ENCODE peak calls at places on chromosome 1, in seven cellular contexts. Z is H9, T is H1, N is neuronal stem cell, O is IMR-90, H is mesenchymal stem cell, E is trophoblast cell. S is an unnamed sample.

GRCh38 chr1:87969040-87969439 is 640.4 kb downstream of the LMO4 start:
- DNase-seq in Z (no peak), T (no peak), N (no peak), O (no peak), H (no peak), E (peak; percentile 13), S (no peak)

GRCh38 chr1:22557341-22557950 is 5.8 kb upstream of the EPHA8 start:
- DNase-seq in Z (no peak), T (no peak), N (no peak), O (no peak), H (no peak), E (no peak), S (no peak)

GRCh38 chr1:37719572-37720195 is 27.4 kb downstream of the CDCA8 start:
- DNase-seq in Z (no peak), T (no peak), N (no peak), O (peak; percentile 10), H (no peak), E (no peak), S (no peak)

GRCh38 chr1:2378956-2379732 is 12.2 kb downstream of the MORN1 start:
- DNase-seq in Z (no peak), T (no peak), N (no peak), O (no peak), H (no peak), E (no peak), S (no peak)

GRCh38 chr1:92599184-92599583 is 112.5 kb upstream of the GFI1 start:
- DNase-seq in Z (no peak), T (no peak), N (no peak), O (peak; percentile 51), H (peak; percentile 35), E (peak; percentile 48), S (peak; percentile 13)

GRCh38 chr1:109762821-109763645 is 690 bp downstream of the EPS8L3 start:
- DNase-seq in Z (no peak), T (no peak), N (no peak), O (peak; percentile 92), H (peak; percentile 95), E (peak; percentile 55), S (no peak)

GRCh38 chr1:86733340-86733739 is 29.0 kb downstream of the SH3GLB1 start:
- DNase-seq in Z (no peak), T (no peak), N (no peak), O (no peak), H (peak; percentile 47), E (no peak), S (no peak)

GRCh38 chr1:57791497-57791896 is 367.6 kb upstream of the DAB1 start:
- DNase-seq in Z (no peak), T (no peak), N (no peak), O (no peak), H (no peak), E (no peak), S (no peak)

GRCh38 chr1:170682159-170682558 is 18.2 kb downstream of the PRRX1 start:
- DNase-seq in Z (no peak), T (no peak), N (no peak), O (peak; percentile 72), H (no peak), E (no peak), S (no peak)

GRCh38 chr1:234862944-234863515 is 253.1 kb upstream of the IRF2BP2 start:
- DNase-seq in Z (no peak), T (no peak), N (no peak), O (peak; percentile 68), H (no peak), E (no peak), S (no peak)

GRCh38 chr1:156897078-156897825 is 3.7 kb downstream of the PEAR1 start:
- DNase-seq in Z (no peak), T (no peak), N (no peak), O (peak; percentile 67), H (peak; percentile 86), E (no peak), S (no peak)

GRCh38 chr1:19070197-19070651 is 113.7 kb upstream of the IFFO2 start:
- DNase-seq in Z (no peak), T (no peak), N (no peak), O (no peak), H (no peak), E (peak; percentile 32), S (peak; percentile 25)

GRCh38 chr1:185679220-185679619 is 55.0 kb upstream of the HMCN1 start:
- DNase-seq in Z (no peak), T (no peak), N (no peak), O (no peak), H (no peak), E (no peak), S (peak; percentile 81)

GRCh38 chr1:185672719-185673360 is 61.4 kb upstream of the HMCN1 start:
- DNase-seq in Z (no peak), T (no peak), N (no peak), O (no peak), H (no peak), E (no peak), S (no peak)

GRCh38 chr1:185670187-185670627 is 64.0 kb upstream of the HMCN1 start:
- DNase-seq in Z (no peak), T (no peak), N (no peak), O (peak; percentile 55), H (peak; percentile 59), E (peak; percentile 65), S (peak; percentile 68)

GRCh38 chr1:185676969-185677368 is 57.2 kb upstream of the HMCN1 start:
- DNase-seq in Z (no peak), T (no peak), N (no peak), O (no peak), H (no peak), E (no peak), S (no peak)

DNA sequence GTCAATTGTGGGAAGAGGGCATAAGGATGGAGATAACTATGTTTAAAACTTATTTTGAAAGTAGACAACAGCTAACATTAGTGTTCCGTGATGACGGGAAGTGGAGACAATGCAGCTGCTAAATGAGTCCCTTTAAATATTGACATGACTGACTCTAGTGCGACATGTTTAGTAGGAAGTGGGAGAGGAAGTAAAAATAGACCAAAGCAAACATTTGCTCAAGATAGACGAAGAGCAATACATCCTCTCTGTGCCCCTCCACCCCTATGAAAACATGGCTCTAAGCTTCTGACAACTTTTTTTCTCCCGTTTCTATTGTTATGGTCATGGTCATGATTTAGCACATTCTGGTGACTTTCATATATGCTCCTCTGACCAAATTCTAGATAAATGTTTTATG is 60.0 kb upstream of the HMCN1 start:
- DNase-seq in Z (no peak), T (no peak), N (no peak), O (no peak), H (no peak), E (no peak), S (no peak)
- H3K27ac ChIP-seq in Z (no peak overlapping the region), T (no peak overlapping the region), N (no peak overlapping the region), O (no peak overlapping the region), H (no peak overlapping the region), E (no peak overlapping the region), S (no peak overlapping the region)

DNA sequence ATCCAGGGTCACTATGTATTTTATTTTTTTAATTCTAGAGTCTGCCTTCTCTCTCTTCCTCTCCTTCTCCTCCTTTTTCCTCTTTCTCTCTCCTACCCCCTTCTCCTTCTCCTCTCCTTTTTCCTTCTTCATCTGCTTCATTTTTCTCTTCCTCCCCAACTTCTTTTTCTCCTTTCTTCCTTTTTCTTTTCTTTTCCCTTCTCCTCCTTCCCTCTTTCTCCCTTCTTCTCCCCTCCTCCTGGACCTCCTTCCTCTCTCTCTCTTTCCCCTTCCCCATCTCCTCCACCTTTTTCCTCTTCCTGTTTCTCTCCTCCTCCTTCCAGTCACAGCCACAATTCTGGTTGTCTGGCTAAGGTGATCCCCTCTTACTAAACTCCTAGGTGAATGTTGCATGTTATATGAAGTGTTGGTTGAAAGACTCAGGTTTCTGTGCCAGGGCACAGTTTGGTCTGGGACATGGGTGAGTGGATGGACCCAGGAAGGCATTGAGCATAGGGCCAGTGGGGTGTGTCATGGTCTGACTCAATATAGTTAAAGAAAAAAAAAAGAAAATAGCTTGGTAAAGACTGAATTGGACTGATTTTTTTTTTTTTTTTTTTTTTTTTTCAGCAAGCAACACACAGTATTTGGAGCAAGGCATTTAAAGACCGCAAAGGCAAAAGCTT is 266.9 kb downstream of the TGFB2 start:
- DNase-seq in Z (no peak), T (no peak), N (no peak), O (no peak), H (no peak), E (no peak), S (no peak)
- H3K18ac ChIP-seq in Z (no peak overlapping the region), T (peak overlapping the region; percentile 28), N (no peak overlapping the region), O (no peak overlapping the region), H (no peak overlapping the region), E (no peak overlapping the region), S (no peak overlapping the region)

GRCh38 chr1:64549464-64550239 is 79.7 kb downstream of the CACHD1 start:
- DNase-seq in Z (no peak), T (no peak), N (no peak), O (no peak), H (no peak), E (no peak), S (no peak)

GRCh38 chr1:64555947-64556346 is 86.0 kb downstream of the CACHD1 start:
- DNase-seq in Z (no peak), T (no peak), N (no peak), O (no peak), H (no peak), E (no peak), S (no peak)

GRCh38 chr1:64550946-64551345 is 81.0 kb downstream of the CACHD1 start:
- DNase-seq in Z (no peak), T (no peak), N (no peak), O (no peak), H (no peak), E (no peak), S (no peak)

GRCh38 chr1:64550505-64550904 is 80.6 kb downstream of the CACHD1 start:
- DNase-seq in Z (no peak), T (no peak), N (no peak), O (no peak), H (no peak), E (no peak), S (no peak)

DNA sequence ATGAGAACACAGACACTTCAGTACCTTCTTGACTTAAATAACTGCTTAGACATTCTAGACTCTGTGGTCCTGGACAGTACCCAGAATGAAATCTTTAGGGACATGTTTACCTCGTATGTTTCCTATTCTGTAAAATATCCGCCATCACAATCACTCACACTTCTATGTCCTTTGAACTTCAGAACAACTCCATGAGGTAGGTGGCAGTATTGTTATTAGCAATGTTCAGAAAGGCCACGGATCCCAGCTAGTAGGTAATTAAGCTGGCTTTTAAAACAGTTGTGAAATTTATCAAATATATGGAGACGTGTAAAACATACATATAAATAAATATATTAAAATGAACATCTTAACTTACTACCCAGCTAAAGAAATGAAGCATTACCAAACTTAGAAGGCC is 83.4 kb downstream of the CACHD1 start:
- DNase-seq in Z (no peak), T (no peak), N (no peak), O (no peak), H (no peak), E (peak; percentile 12), S (no peak)
- H3K27ac ChIP-seq in Z (no peak overlapping the region), T (no peak overlapping the region), N (no peak overlapping the region), O (no peak overlapping the region), H (no peak overlapping the region), E (no peak overlapping the region), S (no peak overlapping the region)

DNA sequence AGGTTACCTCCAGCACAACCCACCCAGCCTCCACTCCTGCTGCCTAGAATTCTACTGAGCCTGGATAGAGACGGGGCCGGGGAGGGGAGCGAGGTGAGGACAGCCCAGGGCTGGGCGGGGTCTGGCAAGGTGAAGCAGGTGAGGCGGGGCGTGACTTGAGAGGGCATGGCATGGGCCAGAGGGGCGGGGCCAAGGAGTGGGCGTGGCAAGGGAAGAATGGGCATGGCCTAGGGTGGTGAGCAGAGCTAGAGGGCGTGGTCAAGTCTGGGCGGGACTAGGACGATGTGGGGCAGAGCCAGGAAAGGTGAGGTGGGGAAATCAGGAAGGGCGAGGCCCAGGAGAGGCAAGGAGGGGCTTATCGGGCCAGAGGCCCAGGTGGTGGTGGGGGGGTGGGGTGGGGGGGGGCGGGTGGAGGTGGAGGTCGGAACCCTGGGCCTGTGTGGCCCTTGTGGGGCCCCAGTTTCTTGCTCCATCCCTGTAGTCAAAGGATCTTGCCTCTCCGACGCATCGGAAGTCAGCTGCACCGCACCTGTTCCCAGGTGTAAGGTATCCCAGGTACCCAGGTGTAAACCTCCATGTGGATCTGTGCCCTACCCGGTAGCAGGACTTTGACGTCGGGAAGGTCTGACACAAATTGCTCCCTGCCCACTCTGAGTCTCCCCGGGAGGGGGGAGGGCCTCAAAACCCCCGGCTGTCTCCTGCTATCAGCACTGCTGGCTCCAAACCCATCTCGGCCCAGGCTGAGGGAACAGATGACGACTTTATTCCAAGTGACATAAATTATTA is 32.8 kb upstream of the UTS2 start:
- DNase-seq in Z (peak; percentile 100), T (peak; percentile 97), N (no peak), O (no peak), H (no peak), E (peak; percentile 21), S (peak; percentile 93)
- H3K18ac ChIP-seq in Z (no peak overlapping the region), T (no peak overlapping the region), N (no peak overlapping the region), O (no peak overlapping the region), H (no peak overlapping the region), E (no peak overlapping the region), S (no peak overlapping the region)